ENCODE peak calls at places on chromosomes 2 and 18, in eight cellular contexts. F is GM12865; E is GM23248; K is CD4-positive, alpha-beta memory T cell; N is HCT116; D is fibroblast of the aortic adventitia; U is GM23338; O is ovary. T is an unnamed sample.

GRCh38 chr2:39938035-39938835 is 159.2 kb upstream of the THUMPD2 start:
- DNase-seq in F (no peak), E (peak), K (no peak), N (no peak), D (peak), U (no peak), O (no peak), T (no peak)

GRCh38 chr2:79887747-79888374 is 375.0 kb downstream of the CTNNA2 start:
- DNase-seq in F (peak), E (peak), K (no peak), N (peak), D (peak), U (peak), O (no peak), T (no peak)

GRCh38 chr2:168731002-168731401 is 71.4 kb upstream of the NOSTRIN start:
- DNase-seq in F (no peak), E (no peak), K (no peak), N (no peak), D (no peak), U (no peak), O (no peak), T (no peak)

GRCh38 chr2:219886615-219887014 is 259.2 kb downstream of the SLC4A3 start:
- DNase-seq in F (no peak), E (peak), K (no peak), N (no peak), D (no peak), U (peak), O (no peak), T (no peak)

GRCh38 chr2:98691307-98691706 is 39.6 kb downstream of the MGAT4A start:
- DNase-seq in F (no peak), E (peak), K (no peak), N (no peak), D (no peak), U (no peak), O (no peak), T (no peak)

GRCh38 chr2:74893332-74893731 is 59.4 kb downstream of the HK2 start:
- DNase-seq in F (no peak), E (peak), K (no peak), N (no peak), D (peak), U (no peak), O (no peak), T (no peak)

GRCh38 chr18:30439174-30439573 is 603.4 kb downstream of the DSC3 start:
- DNase-seq in F (no peak), E (no peak), K (no peak), N (no peak), D (no peak), U (no peak), O (no peak), T (no peak)

GRCh38 chr2:139876964-139877363 is 1096.8 kb upstream of the NXPH2 start:
- DNase-seq in F (no peak), E (no peak), K (no peak), N (no peak), D (no peak), U (no peak), O (no peak), T (no peak)

GRCh38 chr2:167750675-167751074 is 496.7 kb downstream of the STK39 start:
- DNase-seq in F (no peak), E (no peak), K (no peak), N (no peak), D (no peak), U (no peak), O (no peak), T (no peak)

GRCh38 chr2:174487536-174488162 is 820 bp upstream of the GPR155 start:
- DNase-seq in F (no peak), E (no peak), K (no peak), N (no peak), D (no peak), U (no peak), O (no peak), T (no peak)

GRCh38 chr2:238190445-238190844 is 13.1 kb downstream of the ILKAP start:
- DNase-seq in F (no peak), E (no peak), K (no peak), N (no peak), D (no peak), U (no peak), O (no peak), T (no peak)

GRCh38 chr2:97688062-97688827 is 18.7 kb downstream of the C2orf92 start:
- DNase-seq in F (peak), E (no peak), K (no peak), N (no peak), D (no peak), U (no peak), O (no peak), T (peak)

GRCh38 chr2:209696836-209697711 is 74.6 kb upstream of the UNC80 start:
- DNase-seq in F (peak), E (no peak), K (no peak), N (no peak), D (no peak), U (no peak), O (no peak), T (peak)

GRCh38 chr2:137672961-137673552 is 291.2 kb upstream of the HNMT start:
- DNase-seq in F (no peak), E (no peak), K (no peak), N (no peak), D (no peak), U (no peak), O (no peak), T (no peak)

GRCh38 chr2:181239400-181239799 is 217.8 kb upstream of the ITGA4 start:
- DNase-seq in F (peak), E (no peak), K (peak), N (peak), D (no peak), U (peak), O (no peak), T (no peak)

GRCh38 chr2:238872026-238872425 is 24.1 kb downstream of the TWIST2 start:
- DNase-seq in F (no peak), E (no peak), K (no peak), N (no peak), D (no peak), U (no peak), O (no peak), T (no peak)

GRCh38 chr2:75074228-75074627 is 115.8 kb downstream of the POLE4 start:
- DNase-seq in F (no peak), E (no peak), K (no peak), N (no peak), D (no peak), U (peak), O (no peak), T (no peak)

GRCh38 chr2:127388423-127389164 is 819 bp upstream of the MAP3K2 start:
- DNase-seq in F (peak), E (peak), K (no peak), N (no peak), D (no peak), U (peak), O (no peak), T (no peak)

GRCh38 chr2:168278424-168278888 is 31.1 kb upstream of the STK39 start:
- DNase-seq in F (no peak), E (peak), K (no peak), N (peak), D (peak), U (no peak), O (no peak), T (no peak)

GRCh38 chr18:5197461-5197860 is 404 bp upstream of the AKAIN1 start:
- DNase-seq in F (no peak), E (no peak), K (no peak), N (no peak), D (no peak), U (peak), O (no peak), T (no peak)

GRCh38 chr2:172442072-172442895 is 14.9 kb downstream of the ITGA6 start:
- DNase-seq in F (no peak), E (peak), K (no peak), N (peak), D (peak), U (no peak), O (no peak), T (no peak)

GRCh38 chr2:65537651-65538385 is 105.4 kb upstream of the SPRED2 start:
- DNase-seq in F (no peak), E (peak), K (no peak), N (no peak), D (peak), U (no peak), O (no peak), T (no peak)

GRCh38 chr2:17252258-17252657 is 266.0 kb downstream of the RAD51AP2 start:
- DNase-seq in F (no peak), E (no peak), K (no peak), N (no peak), D (no peak), U (no peak), O (no peak), T (no peak)

GRCh38 chr2:216615298-216616082 is 17.7 kb upstream of the IGFBP2 start:
- DNase-seq in F (no peak), E (no peak), K (no peak), N (no peak), D (no peak), U (no peak), O (no peak), T (no peak)

GRCh38 chr2:136075466-136075865 is 42.5 kb downstream of the CXCR4 start:
- DNase-seq in F (no peak), E (no peak), K (no peak), N (no peak), D (no peak), U (no peak), O (no peak), T (no peak)

GRCh38 chr2:17879137-17879912 is 858 bp downstream of the KCNS3 start:
- DNase-seq in F (no peak), E (peak), K (no peak), N (peak), D (peak), U (peak), O (no peak), T (peak)

GRCh38 chr2:129936334-129936934 is 43.0 kb upstream of the RAB6C start:
- DNase-seq in F (peak), E (peak), K (peak), N (no peak), D (no peak), U (peak), O (no peak), T (no peak)

GRCh38 chr2:12721571-12722444 is 5.1 kb downstream of the TRIB2 start:
- DNase-seq in F (peak), E (no peak), K (no peak), N (no peak), D (peak), U (no peak), O (no peak), T (no peak)

GRCh38 chr2:24613154-24613814 is 122.2 kb downstream of the NCOA1 start:
- DNase-seq in F (peak), E (peak), K (peak), N (peak), D (peak), U (peak), O (no peak), T (peak)

GRCh38 chr2:201962766-201963555 is 70.7 kb upstream of the FZD7 start:
- DNase-seq in F (no peak), E (no peak), K (no peak), N (no peak), D (no peak), U (no peak), O (no peak), T (no peak)

GRCh38 chr2:97348265-97348664 is 235.3 kb downstream of the ANKRD36 start:
- DNase-seq in F (no peak), E (no peak), K (no peak), N (no peak), D (no peak), U (peak), O (no peak), T (no peak)

GRCh38 chr2:198055726-198056125 is 251.3 kb downstream of the PLCL1 start:
- DNase-seq in F (no peak), E (no peak), K (no peak), N (no peak), D (peak), U (no peak), O (no peak), T (no peak)

GRCh38 chr18:9743200-9744016 is 35.3 kb downstream of the RAB31 start:
- DNase-seq in F (no peak), E (peak), K (no peak), N (peak), D (peak), U (peak), O (no peak), T (no peak)
- H3K4me3 ChIP-seq in F (no peak), E (no peak), K (no peak), N (peak), D (no peak), U (peak), O (no peak), T (no peak)

GRCh38 chr2:230541934-230542380 is 126.0 kb downstream of the SP100 start:
- DNase-seq in F (peak), E (no peak), K (no peak), N (no peak), D (no peak), U (no peak), O (no peak), T (peak)

GRCh38 chr2:230542751-230543150 is 126.8 kb downstream of the SP100 start:
- DNase-seq in F (no peak), E (no peak), K (no peak), N (no peak), D (no peak), U (no peak), O (no peak), T (no peak)

GRCh38 chr2:230540332-230540731 is 124.3 kb downstream of the SP100 start:
- DNase-seq in F (no peak), E (no peak), K (no peak), N (no peak), D (no peak), U (no peak), O (no peak), T (no peak)

GRCh38 chr2:230537531-230537976 is 121.6 kb downstream of the SP100 start:
- DNase-seq in F (peak), E (no peak), K (no peak), N (no peak), D (no peak), U (no peak), O (no peak), T (peak)
- H3K4me3 ChIP-seq in F (no peak), E (no peak), K (no peak), N (no peak), D (no peak), U (no peak), O (no peak), T (no peak)

GRCh38 chr2:48541696-48542389 is 11.9 kb downstream of the STON1 start:
- DNase-seq in F (no peak), E (peak), K (no peak), N (no peak), D (no peak), U (no peak), O (no peak), T (no peak)
- H3K4me3 ChIP-seq in F (no peak), E (no peak), K (no peak), N (no peak), D (no peak), U (no peak), O (no peak), T (no peak)

GRCh38 chr2:25794544-25795276 is 83.6 kb downstream of the ASXL2 start:
- DNase-seq in F (peak), E (no peak), K (peak), N (no peak), D (no peak), U (no peak), O (no peak), T (peak)

GRCh38 chr2:25799301-25799700 is 79.0 kb downstream of the ASXL2 start:
- DNase-seq in F (no peak), E (no peak), K (no peak), N (no peak), D (no peak), U (no peak), O (no peak), T (no peak)

DNA sequence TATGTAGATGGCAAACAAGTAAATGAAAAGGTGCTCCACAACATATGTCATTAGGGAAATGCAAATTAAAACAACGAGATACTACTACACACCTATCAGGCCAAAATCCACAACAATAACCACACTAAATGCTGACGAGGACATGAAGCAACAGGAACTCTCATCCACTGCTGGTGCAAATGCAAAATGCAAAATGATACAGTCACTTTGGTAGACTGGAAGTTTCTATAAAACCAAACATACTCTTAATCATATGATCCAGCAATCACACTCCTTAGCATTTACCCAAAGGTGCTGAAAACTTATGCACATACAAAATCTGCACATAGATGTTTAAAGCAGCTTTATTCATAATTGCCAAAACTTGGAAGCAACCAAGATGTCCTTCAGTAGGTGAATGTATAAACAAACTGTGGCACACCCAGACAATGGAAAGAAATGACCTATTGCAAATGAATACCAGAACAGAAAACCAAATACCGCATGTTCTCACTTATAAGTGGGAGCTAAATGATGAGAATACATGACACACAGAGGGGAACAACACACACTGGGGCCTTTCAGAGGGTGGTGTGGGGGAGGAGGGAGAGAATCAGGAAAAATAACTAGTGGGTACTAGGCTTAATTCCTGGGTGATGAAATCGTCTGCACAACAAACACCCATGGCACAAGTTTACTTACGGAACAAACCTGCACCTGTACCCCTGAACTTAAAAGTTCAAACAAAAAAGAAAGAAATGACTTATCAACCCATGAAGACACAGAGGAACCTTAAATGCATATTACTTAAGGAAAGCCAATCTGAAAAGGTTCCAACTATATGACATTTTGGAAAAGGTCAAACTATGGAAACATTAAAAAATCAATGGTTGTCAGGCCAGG is 80.4 kb downstream of the ASXL2 start:
- DNase-seq in F (no peak), E (no peak), K (no peak), N (no peak), D (no peak), U (no peak), O (no peak), T (no peak)
- H3K4me3 ChIP-seq in F (no peak), E (no peak), K (no peak), N (no peak), D (no peak), U (no peak), O (no peak), T (no peak)

GRCh38 chr2:53708988-53709387 is 58.6 kb upstream of the CHAC2 start:
- DNase-seq in F (no peak), E (no peak), K (no peak), N (no peak), D (no peak), U (peak), O (no peak), T (no peak)

GRCh38 chr2:53715568-53715967 is 52.0 kb upstream of the CHAC2 start:
- DNase-seq in F (peak), E (peak), K (no peak), N (peak), D (peak), U (peak), O (no peak), T (no peak)

GRCh38 chr2:53711271-53711780 is 56.3 kb upstream of the CHAC2 start:
- DNase-seq in F (no peak), E (no peak), K (no peak), N (no peak), D (no peak), U (no peak), O (no peak), T (no peak)
- H3K4me3 ChIP-seq in F (no peak), E (no peak), K (no peak), N (no peak), D (no peak), U (no peak), O (no peak), T (no peak)